ENCODE peak calls at places on chromosomes 7 and 10, in four cellular contexts. One of them, this sample, is unnamed.

GRCh38 chr10:97058521-97058920 is 127.2 kb downstream of the SLIT1 start:
- DNase-seq in T-helper 22 cell: no peak
- DNase-seq in sigmoid colon: no peak
- DNase-seq in cardiac fibroblast: no peak
- DNase-seq in this sample: no peak

GRCh38 chr7:77570330-77571011 is 33.4 kb downstream of the PTPN12 start:
- DNase-seq in T-helper 22 cell: no peak
- DNase-seq in sigmoid colon: no peak
- DNase-seq in cardiac fibroblast: peak; percentile 66
- DNase-seq in this sample: no peak

GRCh38 chr7:75639071-75639892 is 99.5 kb downstream of the HIP1 start:
- DNase-seq in T-helper 22 cell: no peak
- DNase-seq in sigmoid colon: peak; percentile 65
- DNase-seq in cardiac fibroblast: peak; percentile 59
- DNase-seq in this sample: no peak

GRCh38 chr7:12296051-12296570 is 85.0 kb downstream of the TMEM106B start:
- DNase-seq in T-helper 22 cell: no peak
- DNase-seq in sigmoid colon: no peak
- DNase-seq in cardiac fibroblast: no peak
- DNase-seq in this sample: no peak

GRCh38 chr10:89609730-89610393 is 35.2 kb downstream of the PANK1 start:
- DNase-seq in T-helper 22 cell: no peak
- DNase-seq in sigmoid colon: no peak
- DNase-seq in cardiac fibroblast: no peak
- DNase-seq in this sample: no peak

GRCh38 chr10:34780818-34781380 is 34.2 kb downstream of the PARD3 start:
- DNase-seq in T-helper 22 cell: no peak
- DNase-seq in sigmoid colon: peak; percentile 81
- DNase-seq in cardiac fibroblast: peak; percentile 73
- DNase-seq in this sample: peak; percentile 61

GRCh38 chr7:157588271-157588589 is 251.4 kb downstream of the DNAJB6 start:
- DNase-seq in T-helper 22 cell: no peak
- DNase-seq in sigmoid colon: peak; percentile 34
- DNase-seq in cardiac fibroblast: no peak
- DNase-seq in this sample: no peak

GRCh38 chr7:29345590-29345989 is 151.0 kb downstream of the CHN2 start:
- DNase-seq in T-helper 22 cell: no peak
- DNase-seq in sigmoid colon: no peak
- DNase-seq in cardiac fibroblast: peak; percentile 65
- DNase-seq in this sample: peak; percentile 82

GRCh38 chr10:33263453-33263852 is 71.0 kb downstream of the NRP1 start:
- DNase-seq in T-helper 22 cell: no peak
- DNase-seq in sigmoid colon: no peak
- DNase-seq in cardiac fibroblast: peak; percentile 55
- DNase-seq in this sample: no peak

GRCh38 chr10:4434105-4434504 is 391.9 kb upstream of the AKR1E2 start:
- DNase-seq in T-helper 22 cell: no peak
- DNase-seq in sigmoid colon: no peak
- DNase-seq in cardiac fibroblast: no peak
- DNase-seq in this sample: no peak

GRCh38 chr7:95781967-95782586 is 9.7 kb downstream of the DYNC1I1 start:
- DNase-seq in T-helper 22 cell: no peak
- DNase-seq in sigmoid colon: no peak
- DNase-seq in cardiac fibroblast: no peak
- DNase-seq in this sample: no peak

GRCh38 chr7:132276986-132277716 is 299.1 kb downstream of the PLXNA4 start:
- DNase-seq in T-helper 22 cell: no peak
- DNase-seq in sigmoid colon: no peak
- DNase-seq in cardiac fibroblast: no peak
- DNase-seq in this sample: no peak

GRCh38 chr10:77901743-77902142 is 24.8 kb downstream of the DLG5 start:
- DNase-seq in T-helper 22 cell: no peak
- DNase-seq in sigmoid colon: no peak
- DNase-seq in cardiac fibroblast: no peak
- DNase-seq in this sample: no peak

GRCh38 chr10:13351340-13351915 is 3.3 kb upstream of the SEPHS1 start:
- DNase-seq in T-helper 22 cell: peak; percentile 21
- DNase-seq in sigmoid colon: no peak
- DNase-seq in cardiac fibroblast: no peak
- DNase-seq in this sample: peak; percentile 53

GRCh38 chr10:114367676-114368391 is 36.5 kb downstream of the AFAP1L2 start:
- DNase-seq in T-helper 22 cell: no peak
- DNase-seq in sigmoid colon: no peak
- DNase-seq in cardiac fibroblast: no peak
- DNase-seq in this sample: no peak

GRCh38 chr7:151821806-151822540 is 54.9 kb downstream of the PRKAG2 start:
- DNase-seq in T-helper 22 cell: no peak
- DNase-seq in sigmoid colon: no peak
- DNase-seq in cardiac fibroblast: no peak
- DNase-seq in this sample: no peak

GRCh38 chr10:113104071-113104470 is 154.0 kb downstream of the TCF7L2 start:
- DNase-seq in T-helper 22 cell: no peak
- DNase-seq in sigmoid colon: no peak
- DNase-seq in cardiac fibroblast: peak; percentile 26
- DNase-seq in this sample: no peak

GRCh38 chr10:46225597-46225996 is 61.2 kb upstream of the ANTXRL start:
- DNase-seq in T-helper 22 cell: no peak
- DNase-seq in sigmoid colon: peak; percentile 59
- DNase-seq in cardiac fibroblast: no peak
- DNase-seq in this sample: no peak

GRCh38 chr10:121841862-121842261 is 86.0 kb downstream of the ATE1 start:
- DNase-seq in T-helper 22 cell: no peak
- DNase-seq in sigmoid colon: no peak
- DNase-seq in cardiac fibroblast: no peak
- DNase-seq in this sample: no peak

GRCh38 chr7:158439035-158439434 is 148.6 kb downstream of the PTPRN2 start:
- DNase-seq in T-helper 22 cell: no peak
- DNase-seq in sigmoid colon: no peak
- DNase-seq in cardiac fibroblast: no peak
- DNase-seq in this sample: no peak

GRCh38 chr7:142603870-142604448 is 145.3 kb upstream of the PRSS1 start:
- DNase-seq in T-helper 22 cell: peak; percentile 25
- DNase-seq in sigmoid colon: no peak
- DNase-seq in cardiac fibroblast: peak; percentile 79
- DNase-seq in this sample: peak; percentile 81

GRCh38 chr10:79312601-79313187 is 34.6 kb upstream of the PPIF start:
- DNase-seq in T-helper 22 cell: no peak
- DNase-seq in sigmoid colon: no peak
- DNase-seq in cardiac fibroblast: no peak
- DNase-seq in this sample: no peak

GRCh38 chr7:2196381-2197378 is 36.1 kb downstream of the MAD1L1 start:
- DNase-seq in T-helper 22 cell: no peak
- DNase-seq in sigmoid colon: no peak
- DNase-seq in cardiac fibroblast: no peak
- DNase-seq in this sample: no peak

GRCh38 chr10:114720685-114721278 is 62.7 kb upstream of the ABLIM1 start:
- DNase-seq in T-helper 22 cell: no peak
- DNase-seq in sigmoid colon: no peak
- DNase-seq in cardiac fibroblast: no peak
- DNase-seq in this sample: no peak

GRCh38 chr10:128158024-128158795 is 32.0 kb upstream of the MKI67 start:
- DNase-seq in T-helper 22 cell: no peak
- DNase-seq in sigmoid colon: no peak
- DNase-seq in cardiac fibroblast: no peak
- DNase-seq in this sample: peak; percentile 52

GRCh38 chr10:97185326-97186058 is at the start of gene SLIT1:
- DNase-seq in T-helper 22 cell: no peak
- DNase-seq in sigmoid colon: no peak
- DNase-seq in cardiac fibroblast: no peak
- DNase-seq in this sample: no peak

GRCh38 chr10:126094537-126094936 is 198.2 kb downstream of the FANK1 start:
- DNase-seq in T-helper 22 cell: no peak
- DNase-seq in sigmoid colon: no peak
- DNase-seq in cardiac fibroblast: no peak
- DNase-seq in this sample: no peak

GRCh38 chr10:28386508-28386868 is 83.6 kb upstream of the MPP7 start:
- DNase-seq in T-helper 22 cell: no peak
- DNase-seq in sigmoid colon: no peak
- DNase-seq in cardiac fibroblast: no peak
- DNase-seq in this sample: no peak

GRCh38 chr7:137354361-137354760 is 10.8 kb upstream of the PTN start:
- DNase-seq in T-helper 22 cell: no peak
- DNase-seq in sigmoid colon: no peak
- DNase-seq in cardiac fibroblast: peak; percentile 45
- DNase-seq in this sample: no peak

GRCh38 chr10:16787361-16787791 is 29.8 kb downstream of the RSU1 start:
- DNase-seq in T-helper 22 cell: peak; percentile 67
- DNase-seq in sigmoid colon: no peak
- DNase-seq in cardiac fibroblast: no peak
- DNase-seq in this sample: no peak

GRCh38 chr7:55288070-55288824 is 76.9 kb upstream of the LANCL2 start:
- DNase-seq in T-helper 22 cell: no peak
- DNase-seq in sigmoid colon: no peak
- DNase-seq in cardiac fibroblast: peak; percentile 13
- DNase-seq in this sample: peak; percentile 63

This sample was measured in Karpas-422.